ENCODE peak calls at places on chromosome 16, in four cellular contexts. F, Q, E and M are unnamed samples.

GRCh38 chr16:11909653-11910551 is 5.9 kb downstream of the GSPT1 start:
- DNase-seq in F (no peak), Q (no peak), E (peak), M (no peak)

GRCh38 chr16:88369447-88370008 is 13.2 kb upstream of the ZNF469 start:
- DNase-seq in F (no peak), Q (no peak), E (no peak), M (no peak)

GRCh38 chr16:68288252-68288650 is 22.5 kb downstream of the SLC7A6OS start:
- DNase-seq in F (no peak), Q (no peak), E (no peak), M (no peak)

GRCh38 chr16:89478576-89479221 is 11.7 kb downstream of the ANKRD11 start:
- DNase-seq in F (peak), Q (no peak), E (peak), M (no peak)

GRCh38 chr16:50038756-50039529 is 13.9 kb downstream of the CNEP1R1 start:
- DNase-seq in F (no peak), Q (no peak), E (no peak), M (no peak)

GRCh38 chr16:19704321-19705130 is 13.5 kb downstream of the KNOP1 start:
- DNase-seq in F (peak), Q (no peak), E (peak), M (no peak)

GRCh38 chr16:29720703-29721102 is 25.1 kb downstream of the C16orf54 start:
- DNase-seq in F (no peak), Q (no peak), E (no peak), M (no peak)

GRCh38 chr16:88343276-88343791 is 39.4 kb upstream of the ZNF469 start:
- DNase-seq in F (no peak), Q (no peak), E (no peak), M (no peak)

GRCh38 chr16:79805621-79806020 is 205.1 kb upstream of the MAF start:
- DNase-seq in F (no peak), Q (no peak), E (no peak), M (no peak)

GRCh38 chr16:73050115-73051099 is 2.5 kb upstream of the ZFHX3 start:
- DNase-seq in F (no peak), Q (no peak), E (no peak), M (no peak)

GRCh38 chr16:64250866-64251265 is 871.0 kb downstream of the CDH11 start:
- DNase-seq in F (no peak), Q (no peak), E (peak), M (no peak)